ENCODE peak calls at places on chromosomes 4 and X, in four cellular contexts. One of them, this sample, is unnamed.

GRCh38 chrX:134373736-134374135 is 86.2 kb upstream of the HPRT1 start:
- DNase-seq in thyroid gland: no peak
- DNase-seq in SK-N-SH: no peak
- DNase-seq in transverse colon: no peak
- DNase-seq in this sample: no peak

GRCh38 chr4:159425749-159426376 is 323.0 kb downstream of the RAPGEF2 start:
- DNase-seq in SK-N-SH: no peak
- DNase-seq in transverse colon: no peak
- DNase-seq in thyroid gland: no peak
- DNase-seq in this sample: no peak

GRCh38 chr4:37719021-37719420 is 32.8 kb upstream of the RELL1 start:
- DNase-seq in transverse colon: no peak
- DNase-seq in thyroid gland: no peak
- DNase-seq in SK-N-SH: no peak
- DNase-seq in this sample: no peak

GRCh38 chr4:55947912-55948725 is 626 bp upstream of the CEP135 start:
- DNase-seq in thyroid gland: no peak
- DNase-seq in transverse colon: no peak
- DNase-seq in SK-N-SH: peak; percentile 8
- DNase-seq in this sample: peak; percentile 87

GRCh38 chrX:128457674-128458073 is 405.5 kb upstream of the ACTRT1 start:
- DNase-seq in thyroid gland: no peak
- DNase-seq in transverse colon: no peak
- DNase-seq in SK-N-SH: no peak
- DNase-seq in this sample: no peak

GRCh38 chrX:155027509-155028066 is 944 bp downstream of the FUNDC2 start:
- DNase-seq in SK-N-SH: no peak
- DNase-seq in thyroid gland: peak; percentile 5
- DNase-seq in transverse colon: no peak
- DNase-seq in this sample: peak; percentile 37

GRCh38 chrX:108704839-108705238 is 31.5 kb downstream of the IRS4 start:
- DNase-seq in transverse colon: no peak
- DNase-seq in thyroid gland: no peak
- DNase-seq in SK-N-SH: no peak
- DNase-seq in this sample: no peak

GRCh38 chr4:136319789-136320470 is 1212.4 kb downstream of the PCDH18 start:
- DNase-seq in SK-N-SH: no peak
- DNase-seq in thyroid gland: no peak
- DNase-seq in transverse colon: no peak
- DNase-seq in this sample: peak; percentile 71

GRCh38 chrX:107775000-107775733 is 420 bp downstream of the TSC22D3 start:
- DNase-seq in thyroid gland: peak; percentile 29
- DNase-seq in SK-N-SH: no peak
- DNase-seq in transverse colon: peak; percentile 15
- DNase-seq in this sample: no peak

GRCh38 chr4:37441231-37442061 is 196.9 kb downstream of the NWD2 start:
- DNase-seq in transverse colon: peak; percentile 32
- DNase-seq in thyroid gland: no peak
- DNase-seq in SK-N-SH: no peak
- DNase-seq in this sample: no peak

GRCh38 chrX:49876750-49877149 is 2.5 kb upstream of the USP27X start:
- DNase-seq in transverse colon: no peak
- DNase-seq in SK-N-SH: peak; percentile 49
- DNase-seq in thyroid gland: no peak
- DNase-seq in this sample: peak; percentile 2

GRCh38 chrX:54496517-54496852 is 451 bp upstream of the FGD1 start:
- DNase-seq in transverse colon: no peak
- DNase-seq in SK-N-SH: no peak
- DNase-seq in thyroid gland: no peak
- DNase-seq in this sample: no peak

GRCh38 chr4:186204611-186205144 is 13.3 kb downstream of the CYP4V2 start:
- DNase-seq in SK-N-SH: no peak
- DNase-seq in thyroid gland: no peak
- DNase-seq in transverse colon: peak; percentile 73
- DNase-seq in this sample: no peak

GRCh38 chr4:569958-570667 is 6.0 kb downstream of the TMEM271 start:
- DNase-seq in thyroid gland: no peak
- DNase-seq in transverse colon: no peak
- DNase-seq in SK-N-SH: no peak
- DNase-seq in this sample: no peak

GRCh38 chrX:134990475-134991473 is at the start of gene SMIM10:
- DNase-seq in transverse colon: peak; percentile 61
- DNase-seq in thyroid gland: peak; percentile 60
- DNase-seq in SK-N-SH: peak; percentile 78
- DNase-seq in this sample: peak; percentile 22

GRCh38 chrX:155819966-155820491 is 61.1 kb upstream of the VAMP7 start:
- DNase-seq in thyroid gland: peak; percentile 70
- DNase-seq in SK-N-SH: peak; percentile 49
- DNase-seq in transverse colon: peak; percentile 65
- DNase-seq in this sample: peak; percentile 44

GRCh38 chr4:72991889-72992288 is 77.6 kb downstream of the COX18 start:
- DNase-seq in thyroid gland: no peak
- DNase-seq in transverse colon: no peak
- DNase-seq in SK-N-SH: no peak
- DNase-seq in this sample: no peak

GRCh38 chr4:33080262-33080661 is 2360.1 kb downstream of the PCDH7 start:
- DNase-seq in thyroid gland: no peak
- DNase-seq in SK-N-SH: no peak
- DNase-seq in transverse colon: no peak
- DNase-seq in this sample: no peak

GRCh38 chr4:76547167-76547760 is 112.2 kb downstream of the SHROOM3 start:
- DNase-seq in SK-N-SH: no peak
- DNase-seq in transverse colon: no peak
- DNase-seq in thyroid gland: no peak
- DNase-seq in this sample: no peak

GRCh38 chrX:107449490-107450175 is at the start of gene FRMPD3:
- DNase-seq in SK-N-SH: peak; percentile 65
- DNase-seq in transverse colon: no peak
- DNase-seq in thyroid gland: peak; percentile 32
- DNase-seq in this sample: no peak

GRCh38 chr4:604131-604530 is 21.2 kb upstream of the PDE6B start:
- DNase-seq in thyroid gland: no peak
- DNase-seq in SK-N-SH: no peak
- DNase-seq in transverse colon: no peak
- DNase-seq in this sample: no peak

GRCh38 chr4:655735-656151 is 18.3 kb downstream of the ATP5ME start:
- DNase-seq in thyroid gland: no peak
- DNase-seq in SK-N-SH: no peak
- DNase-seq in transverse colon: no peak
- DNase-seq in this sample: no peak

GRCh38 chrX:131830400-131831184 is 192.5 kb upstream of the STK26 start:
- DNase-seq in transverse colon: peak; percentile 74
- DNase-seq in SK-N-SH: peak; percentile 56
- DNase-seq in thyroid gland: peak; percentile 25
- DNase-seq in this sample: peak; percentile 40

GRCh38 chrX:131826572-131826971 is 196.5 kb upstream of the STK26 start:
- DNase-seq in SK-N-SH: no peak
- DNase-seq in thyroid gland: no peak
- DNase-seq in transverse colon: no peak
- DNase-seq in this sample: no peak

GRCh38 chrX:131828482-131828881 is 194.6 kb upstream of the STK26 start:
- DNase-seq in thyroid gland: no peak
- DNase-seq in transverse colon: no peak
- DNase-seq in SK-N-SH: no peak
- DNase-seq in this sample: no peak

GRCh38 chrX:131827935-131828334 is 195.2 kb upstream of the STK26 start:
- DNase-seq in thyroid gland: no peak
- DNase-seq in transverse colon: no peak
- DNase-seq in SK-N-SH: peak; percentile 28
- DNase-seq in this sample: no peak

DNA sequence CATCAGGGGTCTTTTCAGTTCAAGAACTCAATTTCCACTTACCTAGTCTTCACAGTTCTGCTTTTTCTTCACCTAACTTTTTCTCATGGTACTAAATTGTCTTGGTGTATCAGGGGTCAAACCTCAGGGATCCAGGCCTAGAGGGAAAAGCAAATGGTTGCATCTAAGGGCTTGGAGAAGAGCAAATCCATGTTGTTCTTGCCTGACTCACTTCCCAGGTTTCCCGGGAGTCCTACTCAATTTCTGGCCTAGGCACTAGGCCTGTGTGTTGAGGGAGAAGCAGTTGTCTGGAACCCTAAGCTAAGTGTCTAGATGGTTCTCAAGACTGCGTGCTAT is 191.9 kb upstream of the STK26 start:
- DNase-seq in SK-N-SH: no peak
- DNase-seq in thyroid gland: no peak
- DNase-seq in transverse colon: no peak
- DNase-seq in this sample: no peak
- H3K4me3 ChIP-seq in SK-N-SH: peak overlapping the region; percentile 35
- H3K4me3 ChIP-seq in thyroid gland: no peak overlapping the region
- H3K4me3 ChIP-seq in transverse colon: no peak overlapping the region
- H3K4me3 ChIP-seq in this sample: no peak overlapping the region

GRCh38 chr4:83219344-83219990 is 65.1 kb downstream of the COQ2 start:
- DNase-seq in SK-N-SH: no peak
- DNase-seq in thyroid gland: no peak
- DNase-seq in transverse colon: peak; percentile 56
- DNase-seq in this sample: no peak
- H3K4me3 ChIP-seq in SK-N-SH: no peak overlapping the region
- H3K4me3 ChIP-seq in thyroid gland: no peak overlapping the region
- H3K4me3 ChIP-seq in transverse colon: no peak overlapping the region
- H3K4me3 ChIP-seq in this sample: no peak overlapping the region

GRCh38 chr4:139020384-139020783 is 4.8 kb downstream of the NOCT start:
- DNase-seq in SK-N-SH: no peak
- DNase-seq in thyroid gland: no peak
- DNase-seq in transverse colon: no peak
- DNase-seq in this sample: no peak

GRCh38 chr4:139017861-139018260 is 2.3 kb downstream of the NOCT start:
- DNase-seq in thyroid gland: no peak
- DNase-seq in SK-N-SH: no peak
- DNase-seq in transverse colon: no peak
- DNase-seq in this sample: no peak

GRCh38 chr4:139018501-139018900 is 2.9 kb downstream of the NOCT start:
- DNase-seq in transverse colon: no peak
- DNase-seq in thyroid gland: no peak
- DNase-seq in SK-N-SH: no peak
- DNase-seq in this sample: no peak

GRCh38 chr4:139015948-139016451 is 419 bp downstream of the NOCT start:
- DNase-seq in SK-N-SH: no peak
- DNase-seq in thyroid gland: peak; percentile 61
- DNase-seq in transverse colon: peak; percentile 52
- DNase-seq in this sample: no peak

GRCh38 chr4:139018971-139019758 is 3.6 kb downstream of the NOCT start:
- DNase-seq in SK-N-SH: peak; percentile 83
- DNase-seq in transverse colon: no peak
- DNase-seq in thyroid gland: no peak
- DNase-seq in this sample: no peak
- H3K4me3 ChIP-seq in SK-N-SH: peak overlapping the region; percentile 41
- H3K4me3 ChIP-seq in transverse colon: no peak overlapping the region
- H3K4me3 ChIP-seq in thyroid gland: no peak overlapping the region
- H3K4me3 ChIP-seq in this sample: no peak overlapping the region

GRCh38 chr4:150078996-150079581 is 844 bp downstream of the DCLK2 start:
- DNase-seq in transverse colon: peak; percentile 37
- DNase-seq in SK-N-SH: peak; percentile 77
- DNase-seq in thyroid gland: peak; percentile 56
- DNase-seq in this sample: no peak
- H3K4me3 ChIP-seq in transverse colon: peak overlapping the region; percentile 69
- H3K4me3 ChIP-seq in SK-N-SH: peak overlapping the region; percentile 83
- H3K4me3 ChIP-seq in thyroid gland: peak overlapping the region; percentile 84
- H3K4me3 ChIP-seq in this sample: peak overlapping the region; percentile 65

GRCh38 chr4:16082424-16083216 is 1.2 kb downstream of the PROM1 start:
- DNase-seq in SK-N-SH: peak; percentile 73
- DNase-seq in transverse colon: peak; percentile 54
- DNase-seq in thyroid gland: peak; percentile 43
- DNase-seq in this sample: no peak
- H3K4me3 ChIP-seq in SK-N-SH: peak overlapping the region; percentile 46
- H3K4me3 ChIP-seq in transverse colon: peak overlapping the region; percentile 46
- H3K4me3 ChIP-seq in thyroid gland: peak overlapping the region; percentile 36
- H3K4me3 ChIP-seq in this sample: peak overlapping the region; percentile 52

DNA sequence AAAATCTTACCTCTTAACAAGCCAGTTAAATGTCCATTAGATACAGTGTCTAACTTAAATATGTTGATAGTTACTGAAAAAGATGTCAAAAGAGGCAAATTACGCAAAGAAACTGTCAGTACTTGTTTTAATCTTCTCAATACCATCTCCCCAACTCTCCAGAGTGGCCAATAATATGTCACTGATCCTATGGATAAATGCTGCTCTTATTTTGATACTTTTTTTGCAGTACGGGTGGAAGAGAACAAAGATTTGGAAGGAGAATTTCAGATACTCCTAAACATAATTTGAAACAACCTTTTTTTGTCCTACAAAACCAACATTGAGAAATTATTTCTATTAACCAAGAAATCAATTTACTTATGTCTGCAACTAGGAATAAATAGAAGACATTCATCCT is 192.6 kb downstream of the CBR4 start:
- DNase-seq in thyroid gland: no peak
- DNase-seq in SK-N-SH: no peak
- DNase-seq in transverse colon: no peak
- DNase-seq in this sample: no peak
- H3K4me3 ChIP-seq in thyroid gland: no peak overlapping the region
- H3K4me3 ChIP-seq in SK-N-SH: no peak overlapping the region
- H3K4me3 ChIP-seq in transverse colon: peak overlapping the region; percentile 16
- H3K4me3 ChIP-seq in this sample: no peak overlapping the region

GRCh38 chr4:182923796-182924365 is 6.7 kb upstream of the DCTD start:
- DNase-seq in SK-N-SH: no peak
- DNase-seq in thyroid gland: no peak
- DNase-seq in transverse colon: no peak
- DNase-seq in this sample: no peak
- H3K4me3 ChIP-seq in SK-N-SH: no peak overlapping the region
- H3K4me3 ChIP-seq in thyroid gland: no peak overlapping the region
- H3K4me3 ChIP-seq in transverse colon: no peak overlapping the region
- H3K4me3 ChIP-seq in this sample: no peak overlapping the region

GRCh38 chrX:36963852-36964251 is 44.3 kb upstream of the FAM47C start:
- DNase-seq in thyroid gland: no peak
- DNase-seq in transverse colon: no peak
- DNase-seq in SK-N-SH: no peak
- DNase-seq in this sample: no peak

GRCh38 chrX:36961590-36961989 is 46.6 kb upstream of the FAM47C start:
- DNase-seq in transverse colon: no peak
- DNase-seq in thyroid gland: peak; percentile 7
- DNase-seq in SK-N-SH: no peak
- DNase-seq in this sample: no peak

GRCh38 chrX:36957425-36958328 is 50.5 kb upstream of the FAM47C start:
- DNase-seq in SK-N-SH: peak; percentile 36
- DNase-seq in thyroid gland: peak; percentile 72
- DNase-seq in transverse colon: peak; percentile 17
- DNase-seq in this sample: no peak

GRCh38 chrX:36963069-36963808 is 44.9 kb upstream of the FAM47C start:
- DNase-seq in thyroid gland: peak; percentile 14
- DNase-seq in transverse colon: no peak
- DNase-seq in SK-N-SH: no peak
- DNase-seq in this sample: no peak
- H3K4me3 ChIP-seq in thyroid gland: no peak overlapping the region
- H3K4me3 ChIP-seq in transverse colon: no peak overlapping the region
- H3K4me3 ChIP-seq in SK-N-SH: no peak overlapping the region
- H3K4me3 ChIP-seq in this sample: peak overlapping the region; percentile 26

GRCh38 chrX:120242807-120243206 is 7.8 kb upstream of the ZBTB33 start:
- DNase-seq in thyroid gland: no peak
- DNase-seq in transverse colon: no peak
- DNase-seq in SK-N-SH: peak; percentile 6
- DNase-seq in this sample: no peak
- H3K4me3 ChIP-seq in thyroid gland: no peak overlapping the region
- H3K4me3 ChIP-seq in transverse colon: no peak overlapping the region
- H3K4me3 ChIP-seq in SK-N-SH: no peak overlapping the region
- H3K4me3 ChIP-seq in this sample: no peak overlapping the region